ENCODE peak calls at places on chromosomes 3 and 15, in four cellular contexts. One of them, this sample, is unnamed.

GRCh38 chr3:119033393-119034255 is 1.0 kb downstream of the IGSF11 start:
- DNase-seq in GM12878: no peak
- DNase-seq in HepG2: no peak
- DNase-seq in K562: no peak
- DNase-seq in this sample: no peak

GRCh38 chr15:31306426-31307269 is 20.0 kb upstream of the KLF13 start:
- DNase-seq in HepG2: no peak
- DNase-seq in K562: no peak
- DNase-seq in GM12878: no peak
- DNase-seq in this sample: peak

GRCh38 chr3:3031358-3031757 is 78.8 kb downstream of the IL5RA start:
- DNase-seq in K562: no peak
- DNase-seq in GM12878: no peak
- DNase-seq in HepG2: no peak
- DNase-seq in this sample: peak

GRCh38 chr15:98668566-98669308 is 20.4 kb downstream of the IGF1R start:
- DNase-seq in GM12878: peak
- DNase-seq in K562: no peak
- DNase-seq in HepG2: no peak
- DNase-seq in this sample: no peak

GRCh38 chr3:38560996-38561717 is 65.0 kb downstream of the EXOG start:
- DNase-seq in K562: no peak
- DNase-seq in HepG2: no peak
- DNase-seq in GM12878: no peak
- DNase-seq in this sample: no peak

GRCh38 chr3:57755368-57756021 is 614 bp upstream of the SLMAP start:
- DNase-seq in K562: peak
- DNase-seq in HepG2: peak
- DNase-seq in GM12878: no peak
- DNase-seq in this sample: peak

GRCh38 chr3:39005295-39005694 is 46.4 kb downstream of the SCN11A start:
- DNase-seq in HepG2: no peak
- DNase-seq in K562: no peak
- DNase-seq in GM12878: no peak
- DNase-seq in this sample: no peak

GRCh38 chr3:107989651-107990050 is 101.2 kb downstream of the CD47 start:
- DNase-seq in K562: no peak
- DNase-seq in GM12878: no peak
- DNase-seq in HepG2: no peak
- DNase-seq in this sample: no peak

GRCh38 chr3:20326537-20326936 is 140.5 kb upstream of the SGO1 start:
- DNase-seq in K562: no peak
- DNase-seq in GM12878: no peak
- DNase-seq in HepG2: no peak
- DNase-seq in this sample: no peak

GRCh38 chr3:42165211-42165610 is 74.1 kb downstream of the TRAK1 start:
- DNase-seq in HepG2: no peak
- DNase-seq in K562: no peak
- DNase-seq in GM12878: no peak
- DNase-seq in this sample: no peak

GRCh38 chr3:179603831-179604230 is 607 bp downstream of the MRPL47 start:
- DNase-seq in K562: no peak
- DNase-seq in GM12878: no peak
- DNase-seq in HepG2: no peak
- DNase-seq in this sample: no peak

GRCh38 chr15:65085990-65086679 is 9.6 kb downstream of the KBTBD13 start:
- DNase-seq in K562: peak
- DNase-seq in GM12878: no peak
- DNase-seq in HepG2: peak
- DNase-seq in this sample: peak

GRCh38 chr3:116037954-116038911 is 407.1 kb downstream of the LSAMP start:
- DNase-seq in HepG2: no peak
- DNase-seq in K562: peak
- DNase-seq in GM12878: peak
- DNase-seq in this sample: no peak

GRCh38 chr15:63086271-63086670 is 35.4 kb upstream of the LACTB start:
- DNase-seq in HepG2: no peak
- DNase-seq in K562: no peak
- DNase-seq in GM12878: no peak
- DNase-seq in this sample: no peak

GRCh38 chr3:146181181-146181580 is 20.2 kb upstream of the PLOD2 start:
- DNase-seq in HepG2: no peak
- DNase-seq in K562: no peak
- DNase-seq in GM12878: no peak
- DNase-seq in this sample: no peak

GRCh38 chr3:106183762-106184391 is 315.1 kb upstream of the CBLB start:
- DNase-seq in GM12878: peak
- DNase-seq in K562: no peak
- DNase-seq in HepG2: no peak
- DNase-seq in this sample: no peak

GRCh38 chr3:170802164-170803151 is 67.5 kb downstream of the RPL22L1 start:
- DNase-seq in GM12878: no peak
- DNase-seq in HepG2: no peak
- DNase-seq in K562: peak
- DNase-seq in this sample: no peak

GRCh38 chr3:170307998-170308398 is 49.5 kb upstream of the SKIL start:
- DNase-seq in GM12878: no peak
- DNase-seq in K562: peak
- DNase-seq in HepG2: peak
- DNase-seq in this sample: peak

GRCh38 chr15:27681038-27681437 is 418.1 kb downstream of the OCA2 start:
- DNase-seq in GM12878: no peak
- DNase-seq in HepG2: peak
- DNase-seq in K562: no peak
- DNase-seq in this sample: no peak

GRCh38 chr3:48607519-48607918 is 1.9 kb downstream of the UQCRC1 start:
- DNase-seq in GM12878: no peak
- DNase-seq in HepG2: no peak
- DNase-seq in K562: no peak
- DNase-seq in this sample: no peak

GRCh38 chr3:129057249-129057648 is 3.3 kb upstream of the GP9 start:
- DNase-seq in HepG2: no peak
- DNase-seq in K562: no peak
- DNase-seq in GM12878: no peak
- DNase-seq in this sample: no peak

GRCh38 chr3:158443632-158444031 is 127.4 kb upstream of the MLF1 start:
- DNase-seq in HepG2: no peak
- DNase-seq in K562: no peak
- DNase-seq in GM12878: peak
- DNase-seq in this sample: no peak

GRCh38 chr3:6921876-6922275 is 61.0 kb downstream of the GRM7 start:
- DNase-seq in GM12878: no peak
- DNase-seq in HepG2: no peak
- DNase-seq in K562: no peak
- DNase-seq in this sample: no peak

GRCh38 chr3:165614332-165614731 is 222.9 kb downstream of the BCHE start:
- DNase-seq in GM12878: no peak
- DNase-seq in K562: no peak
- DNase-seq in HepG2: no peak
- DNase-seq in this sample: peak

GRCh38 chr3:182303169-182303568 is 490.1 kb upstream of the ATP11B start:
- DNase-seq in K562: no peak
- DNase-seq in GM12878: no peak
- DNase-seq in HepG2: no peak
- DNase-seq in this sample: no peak

GRCh38 chr15:56390739-56391267 is 25.6 kb downstream of the TEX9 start:
- DNase-seq in HepG2: no peak
- DNase-seq in GM12878: no peak
- DNase-seq in K562: no peak
- DNase-seq in this sample: no peak

DNA sequence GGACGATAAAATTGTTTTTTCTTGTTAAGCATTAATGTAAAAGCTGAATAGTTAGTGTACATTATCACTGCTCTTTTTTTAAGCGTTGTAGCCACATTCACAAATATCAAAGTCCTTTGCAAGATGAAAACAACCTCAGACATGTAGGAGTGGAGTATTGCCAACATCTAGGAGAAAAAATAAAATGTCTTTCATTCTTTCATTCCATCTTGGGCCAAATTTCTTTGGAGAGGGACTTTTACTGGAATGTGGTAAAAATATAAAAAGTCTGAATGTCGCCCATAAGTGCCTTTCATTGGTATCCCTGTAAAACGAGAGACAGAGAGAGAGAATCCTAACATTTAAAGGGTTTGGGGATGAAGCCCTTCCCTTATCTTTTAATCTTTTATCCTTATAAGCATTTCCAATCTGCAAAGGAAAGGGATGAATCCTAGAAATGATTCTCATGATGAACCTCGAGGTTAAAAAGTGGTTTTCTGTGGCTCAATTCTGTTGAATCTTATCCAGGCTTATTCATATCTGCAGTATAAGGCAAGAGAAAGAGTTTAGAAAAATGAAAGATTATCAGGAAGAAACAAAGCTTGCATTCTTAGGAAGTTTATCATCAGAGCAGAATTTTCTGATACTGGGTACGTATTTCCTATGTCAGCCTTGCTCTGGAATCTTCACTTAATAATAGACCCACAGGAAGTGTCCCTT is 1031.7 kb downstream of the MCTP2 start:
- DNase-seq in GM12878: no peak
- DNase-seq in K562: no peak
- DNase-seq in HepG2: no peak
- DNase-seq in this sample: no peak
- TF ChIP-seq CREB1 in GM12878: no peak
- TF ChIP-seq CREB1 in K562: no peak
- TF ChIP-seq CREB1 in HepG2: no peak
- TF ChIP-seq CREB1 in this sample: no peak

GRCh38 chr15:93170320-93170719 is 81.3 kb upstream of the RGMA start:
- DNase-seq in HepG2: no peak
- DNase-seq in K562: no peak
- DNase-seq in GM12878: no peak
- DNase-seq in this sample: no peak

GRCh38 chr15:93173369-93173768 is 84.4 kb upstream of the RGMA start:
- DNase-seq in K562: no peak
- DNase-seq in GM12878: no peak
- DNase-seq in HepG2: no peak
- DNase-seq in this sample: no peak

GRCh38 chr15:93167291-93167690 is 78.3 kb upstream of the RGMA start:
- DNase-seq in HepG2: no peak
- DNase-seq in K562: no peak
- DNase-seq in GM12878: no peak
- DNase-seq in this sample: no peak

GRCh38 chr15:93168913-93169312 is 79.9 kb upstream of the RGMA start:
- DNase-seq in GM12878: no peak
- DNase-seq in K562: no peak
- DNase-seq in HepG2: no peak
- DNase-seq in this sample: no peak

DNA sequence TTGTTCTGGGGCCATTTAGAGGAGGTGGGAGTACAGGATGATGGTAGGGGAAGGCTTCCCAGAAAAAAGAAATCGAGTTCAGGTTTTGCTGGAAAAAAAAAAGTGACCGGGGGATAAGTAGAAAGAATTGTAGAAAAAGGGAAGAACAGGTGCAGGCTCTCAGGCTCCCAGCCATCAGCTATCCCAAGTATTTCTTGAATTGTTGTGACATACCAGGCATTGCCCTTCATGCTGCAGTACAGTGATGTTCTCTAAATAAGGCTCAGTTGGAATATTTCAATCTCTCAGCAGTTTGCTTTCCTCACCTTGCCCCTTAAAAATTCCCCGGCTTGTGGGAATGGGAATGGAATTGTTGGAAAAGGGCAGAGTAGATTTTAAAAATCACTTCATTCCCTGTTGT is 82.5 kb upstream of the RGMA start:
- DNase-seq in HepG2: no peak
- DNase-seq in K562: no peak
- DNase-seq in GM12878: no peak
- DNase-seq in this sample: no peak
- TF ChIP-seq REST in HepG2: no peak
- TF ChIP-seq REST in K562: no peak
- TF ChIP-seq REST in GM12878: no peak
- TF ChIP-seq REST in this sample: no peak

GRCh38 chr3:81718311-81718710 is 43.1 kb downstream of the GBE1 start:
- DNase-seq in K562: no peak
- DNase-seq in GM12878: no peak
- DNase-seq in HepG2: no peak
- DNase-seq in this sample: no peak

GRCh38 chr3:81713018-81713417 is 48.4 kb downstream of the GBE1 start:
- DNase-seq in GM12878: no peak
- DNase-seq in K562: peak
- DNase-seq in HepG2: no peak
- DNase-seq in this sample: no peak

GRCh38 chr3:81716870-81717509 is 44.5 kb downstream of the GBE1 start:
- DNase-seq in GM12878: no peak
- DNase-seq in K562: peak
- DNase-seq in HepG2: peak
- DNase-seq in this sample: peak
- TF ChIP-seq POLR2AphosphoS5 in GM12878: no peak
- TF ChIP-seq POLR2AphosphoS5 in K562: no peak
- TF ChIP-seq POLR2AphosphoS5 in HepG2: no peak
- TF ChIP-seq POLR2AphosphoS5 in this sample: no peak

DNA sequence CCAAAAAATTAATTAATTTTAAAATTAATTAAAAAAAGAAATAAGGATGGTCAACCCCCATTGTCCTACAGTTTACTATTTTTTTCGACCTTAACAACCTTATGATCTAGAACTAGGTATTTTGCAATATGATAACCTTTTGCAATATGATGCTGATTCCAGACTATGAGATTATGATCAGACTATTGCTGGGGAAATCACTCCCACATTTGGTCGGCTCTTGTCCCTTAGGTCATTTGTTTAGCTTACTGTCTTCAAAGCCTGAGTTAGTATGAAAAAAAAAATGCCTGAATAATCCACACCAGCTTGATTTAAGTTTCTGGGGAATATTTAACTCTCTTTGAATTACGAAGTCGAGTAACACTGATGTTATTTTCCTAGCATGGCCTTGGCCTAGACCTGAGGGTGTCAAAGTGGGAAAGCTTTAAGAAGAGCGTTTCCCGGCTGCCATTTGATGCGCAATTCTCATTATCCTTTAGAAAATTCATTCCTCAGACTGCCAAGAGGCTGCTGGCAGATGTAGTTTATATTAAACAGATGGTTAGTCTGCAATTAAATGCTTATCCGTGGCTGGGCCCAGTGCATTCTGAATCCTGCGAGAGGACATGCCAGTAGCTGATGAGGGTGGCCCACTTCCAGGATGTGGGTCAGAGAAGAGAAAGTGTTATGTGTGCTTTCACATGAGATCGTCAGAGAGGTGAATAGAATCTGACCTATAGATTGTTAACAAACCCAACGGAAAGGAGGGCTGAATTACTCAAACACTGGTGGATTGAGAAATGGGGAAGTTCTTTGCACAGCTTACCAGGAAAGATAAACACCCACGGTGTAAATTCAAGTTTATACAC is 496.0 kb upstream of the THBS1 start:
- DNase-seq in K562: no peak
- DNase-seq in HepG2: peak
- DNase-seq in GM12878: no peak
- DNase-seq in this sample: no peak
- TF ChIP-seq CREB1 in K562: no peak
- TF ChIP-seq CREB1 in HepG2: no peak
- TF ChIP-seq CREB1 in GM12878: no peak
- TF ChIP-seq CREB1 in this sample: no peak

DNA sequence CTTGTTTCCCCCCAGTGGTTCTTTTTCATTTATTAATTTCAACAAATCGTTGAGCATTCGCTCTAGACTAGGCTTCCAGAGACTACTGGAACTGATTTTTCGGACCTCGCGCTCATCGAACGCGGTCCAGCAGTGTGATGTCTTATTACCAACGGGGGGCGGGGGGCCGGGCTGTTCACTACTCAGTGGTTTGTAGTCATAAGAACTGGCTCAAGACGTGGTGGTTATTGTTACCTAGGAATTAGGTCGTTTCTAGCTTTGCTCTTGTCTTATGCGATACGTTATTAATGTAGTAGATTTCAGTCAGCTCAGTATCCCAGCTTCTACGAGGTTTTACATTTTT is 855 bp downstream of the RBM5 start:
- DNase-seq in K562: no peak
- DNase-seq in HepG2: no peak
- DNase-seq in GM12878: no peak
- DNase-seq in this sample: peak
- TF ChIP-seq REST in K562: no peak
- TF ChIP-seq REST in HepG2: no peak
- TF ChIP-seq REST in GM12878: no peak
- TF ChIP-seq REST in this sample: no peak